ENCODE peak calls at places on chromosomes 2 and 18, in eight cellular contexts. D, R, B, N, U, G, O and S are unnamed samples.

GRCh38 chr2:137706786-137707613 is 257.3 kb upstream of the HNMT start:
- DNase-seq in D (no peak), N (no peak), R (no peak), O (no peak), G (no peak), U (no peak), B (no peak), S (no peak)

GRCh38 chr2:118667964-118668363 is 179.5 kb downstream of the EN1 start:
- DNase-seq in D (no peak), O (no peak), N (no peak), R (no peak), G (no peak), B (no peak), U (peak), S (no peak)

GRCh38 chr2:81436256-81436655 is 1131.7 kb upstream of the LRRTM1 start:
- DNase-seq in N (no peak), O (no peak), B (no peak), R (peak), D (no peak), U (peak), G (no peak), S (no peak)

GRCh38 chr2:224498991-224499390 is 86.2 kb downstream of the CUL3 start:
- DNase-seq in N (no peak), O (no peak), U (no peak), B (no peak), D (no peak), G (no peak), R (no peak), S (no peak)

GRCh38 chr18:22817844-22818243 is 115.3 kb upstream of the RBBP8 start:
- DNase-seq in O (no peak), G (peak), B (no peak), U (peak), R (no peak), N (no peak), D (no peak), S (no peak)

GRCh38 chr2:233994191-233994590 is 56.3 kb upstream of the SPP2 start:
- DNase-seq in O (no peak), U (no peak), R (no peak), G (no peak), N (no peak), D (no peak), B (no peak), S (no peak)

GRCh38 chr18:49464718-49465598 is 4.5 kb upstream of the DYM start:
- DNase-seq in U (peak), D (no peak), R (no peak), N (no peak), B (no peak), O (peak), G (peak), S (no peak)

GRCh38 chr18:49625021-49625691 is 63.3 kb downstream of the LIPG start:
- DNase-seq in B (no peak), O (no peak), D (no peak), N (no peak), U (no peak), R (no peak), G (no peak), S (no peak)

GRCh38 chr18:61679836-61680235 is 213.0 kb downstream of the RNF152 start:
- DNase-seq in B (no peak), D (no peak), G (no peak), R (no peak), N (no peak), O (no peak), U (no peak), S (no peak)

GRCh38 chr18:76453057-76453561 is 41.9 kb downstream of the ZNF516 start:
- DNase-seq in R (no peak), U (no peak), B (no peak), N (no peak), O (no peak), D (no peak), G (no peak), S (no peak)

GRCh38 chr2:11891028-11891427 is 144.6 kb downstream of the LPIN1 start:
- DNase-seq in G (no peak), D (no peak), R (no peak), B (no peak), N (no peak), U (no peak), O (no peak), S (no peak)

GRCh38 chr18:48908916-48909315 is 41.8 kb downstream of the SMAD7 start:
- DNase-seq in N (no peak), R (no peak), U (no peak), D (no peak), B (no peak), G (no peak), O (no peak), S (peak)

GRCh38 chr18:37138456-37138855 is 309.5 kb downstream of the KIAA1328 start:
- DNase-seq in G (no peak), D (no peak), O (peak), R (no peak), N (no peak), B (no peak), U (no peak), S (no peak)

GRCh38 chr2:241105641-241106040 is 3.6 kb upstream of the MTERF4 start:
- DNase-seq in O (no peak), R (no peak), N (no peak), G (no peak), B (no peak), U (no peak), D (no peak), S (no peak)

GRCh38 chr2:241103176-241103595 is 1.1 kb upstream of the MTERF4 start:
- DNase-seq in U (no peak), D (no peak), G (no peak), R (no peak), N (no peak), B (no peak), O (no peak), S (no peak)

GRCh38 chr2:241099246-241099645 is 2.8 kb downstream of the MTERF4 start:
- DNase-seq in D (no peak), B (no peak), G (no peak), O (no peak), R (no peak), N (peak), U (no peak), S (no peak)

GRCh38 chr2:241107384-241107783 is 5.3 kb upstream of the MTERF4 start:
- DNase-seq in R (no peak), O (no peak), U (no peak), N (no peak), B (no peak), D (no peak), G (no peak), S (no peak)

DNA sequence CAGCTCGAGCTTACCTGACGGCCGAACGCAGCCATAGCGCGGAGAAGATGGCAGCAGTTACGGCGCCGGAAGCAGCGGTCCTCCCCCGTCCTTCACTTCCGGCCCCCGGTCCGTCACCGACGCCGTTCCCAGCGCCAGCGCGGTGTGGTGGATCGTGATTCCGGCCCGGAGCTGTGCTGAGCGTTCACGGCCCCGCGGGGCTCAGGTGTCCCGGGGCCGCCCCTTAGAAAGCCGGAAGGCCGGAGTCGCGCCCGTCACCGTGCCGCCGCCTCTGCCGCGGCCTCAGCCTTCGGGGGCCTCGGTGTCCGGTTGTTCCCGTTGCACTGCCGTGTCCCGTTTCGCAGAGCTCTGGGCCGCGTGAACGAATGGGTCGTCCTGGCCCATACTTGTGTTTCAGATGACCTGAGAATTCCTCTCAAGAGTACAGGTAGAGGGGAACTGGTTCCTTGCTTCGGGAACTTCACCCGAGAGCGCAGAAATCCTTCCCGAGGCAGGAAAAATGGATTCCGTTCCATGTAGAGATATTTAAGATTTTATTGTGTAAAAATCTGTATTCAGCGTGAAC is at the start of gene MTERF4:
- DNase-seq in G (peak), D (peak), B (peak), R (peak), O (peak), U (peak), N (peak), S (no peak)
- TF ChIP-seq CTCF in G (no peak), D (no peak), B (no peak), R (peak), O (no peak), U (no peak), N (no peak), S (peak)

GRCh38 chr2:201965550-201965949 is 68.1 kb upstream of the FZD7 start:
- DNase-seq in U (no peak), R (peak), D (no peak), O (no peak), B (no peak), N (no peak), G (no peak), S (no peak)
- TF ChIP-seq CTCF in U (no peak), R (peak), D (no peak), O (no peak), B (peak), N (peak), G (no peak), S (peak)

GRCh38 chr18:79964330-79965118 is at the start of gene HSBP1L1:
- DNase-seq in D (peak), U (peak), G (peak), O (peak), N (peak), B (peak), R (peak), S (peak)
- TF ChIP-seq CTCF in D (no peak), U (no peak), G (peak), O (no peak), N (peak), B (peak), R (peak), S (peak)

DNA sequence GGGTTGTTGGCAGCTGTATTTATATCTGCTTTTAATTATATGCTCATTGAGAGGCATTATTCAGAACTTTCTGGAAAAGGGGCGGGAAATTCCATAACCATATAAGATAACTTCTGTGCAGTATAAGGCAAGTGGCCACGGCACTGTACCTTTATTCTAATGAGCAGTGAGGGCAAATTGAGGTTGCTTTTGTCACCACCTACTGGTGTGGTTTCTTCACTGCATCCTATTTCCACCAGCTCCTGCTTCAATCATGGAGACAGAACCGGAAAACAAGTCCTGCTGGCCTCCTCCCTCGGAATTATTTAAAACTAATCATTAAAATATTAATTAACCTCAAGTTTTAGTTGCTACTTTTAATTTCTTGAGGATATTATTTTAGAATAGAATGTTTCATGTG is 759.4 kb downstream of the CBLN2 start:
- DNase-seq in D (no peak), N (no peak), R (peak), O (no peak), U (peak), B (no peak), G (peak), S (no peak)
- TF ChIP-seq CTCF in D (no peak), N (peak), R (peak), O (peak), U (peak), B (peak), G (peak), S (peak)

DNA sequence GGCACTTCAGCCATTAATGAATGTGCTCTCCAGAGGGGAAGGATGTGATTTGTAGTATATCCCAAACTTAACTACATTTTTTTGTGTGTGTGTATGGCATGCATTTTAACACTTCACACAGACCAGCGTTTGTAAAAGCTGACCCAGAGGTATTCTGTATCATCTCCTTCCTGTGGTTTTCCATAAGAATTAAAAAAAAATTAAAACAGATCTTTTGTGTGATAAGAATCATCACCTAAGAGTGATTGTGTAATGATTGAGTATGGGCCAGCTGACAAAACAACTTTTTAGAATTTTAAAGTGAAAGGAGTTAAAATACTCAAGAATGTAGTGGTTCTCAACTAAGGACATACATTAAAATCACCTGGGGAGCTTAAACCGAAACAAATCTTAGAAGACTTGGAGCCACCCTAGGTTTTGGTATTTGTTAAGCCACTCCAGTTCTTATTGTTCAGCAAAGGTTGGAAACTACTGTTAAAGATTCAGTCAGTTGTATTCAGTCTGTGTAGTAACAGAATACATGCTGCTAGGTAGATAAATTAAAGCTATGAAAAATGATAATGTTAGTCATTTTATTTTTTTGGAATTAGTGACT is 120.1 kb downstream of the HAUS1 start:
- DNase-seq in D (no peak), U (no peak), G (peak), O (no peak), B (no peak), R (no peak), N (no peak), S (no peak)
- TF ChIP-seq CTCF in D (no peak), U (no peak), G (no peak), O (no peak), B (no peak), R (no peak), N (no peak), S (no peak)

DNA sequence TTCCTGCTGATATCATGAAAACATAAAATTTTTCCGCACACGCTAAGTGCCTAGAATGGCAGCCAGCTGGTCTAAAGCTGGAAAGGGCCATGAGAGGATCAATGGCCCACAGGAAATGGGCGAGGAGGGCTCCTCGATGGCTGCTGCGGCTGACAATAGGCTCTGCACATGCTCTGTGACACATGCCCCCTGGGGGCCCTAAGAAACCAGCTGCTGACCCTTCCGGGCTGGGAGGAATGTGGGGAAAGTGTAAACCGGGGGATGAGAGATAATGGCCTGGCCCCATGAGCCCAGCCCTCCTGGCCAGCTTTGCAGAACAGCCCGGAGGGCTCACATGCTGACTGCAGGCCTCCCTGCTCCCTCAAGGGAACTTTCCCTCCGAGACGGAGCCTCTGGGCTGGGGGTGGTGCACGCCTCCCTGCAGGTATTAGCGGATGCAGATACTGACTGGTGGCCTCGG is 193.8 kb downstream of the NDUFA10 start:
- DNase-seq in O (peak), N (no peak), U (peak), D (peak), R (no peak), G (peak), B (peak), S (no peak)
- TF ChIP-seq CTCF in O (no peak), N (no peak), U (no peak), D (no peak), R (no peak), G (no peak), B (no peak), S (no peak)